ENCODE peak calls at places on chromosomes 16 and 17, in ten cellular contexts. R is heart right ventricle; T is progenitor cell of endocrine pancreas; C is pancreas; Y is psoas muscle; E is CD4-positive, alpha-beta T cell; I is hepatocyte; Q is choroid plexus epithelial cell; O is tibial artery; X is body of pancreas. S is an unnamed sample.

GRCh38 chr16:49756971-49757743 is 98.8 kb downstream of the ZNF423 start:
- DNase-seq in Q (peak), E (no peak), T (no peak), R (no peak), X (no peak), I (peak), C (no peak), Y (no peak), O (no peak), S (no peak)

GRCh38 chr17:45146166-45146565 is 2.1 kb upstream of the HEXIM1 start:
- DNase-seq in Q (no peak), E (no peak), C (no peak), X (no peak), T (no peak), O (no peak), R (no peak), Y (no peak), I (no peak), S (no peak)

GRCh38 chr16:50390914-50391700 is 22.3 kb upstream of the BRD7 start:
- DNase-seq in I (no peak), Q (no peak), Y (no peak), T (no peak), X (no peak), E (no peak), R (no peak), C (no peak), O (no peak), S (no peak)

GRCh38 chr16:71880176-71880575 is 3.8 kb downstream of the ZNF821 start:
- DNase-seq in Y (no peak), E (no peak), X (no peak), O (no peak), T (no peak), C (no peak), R (no peak), Q (no peak), I (no peak), S (no peak)

GRCh38 chr16:3577302-3577752 is at the start of gene NLRC3:
- DNase-seq in I (no peak), Y (no peak), R (no peak), E (peak), T (no peak), O (no peak), Q (no peak), X (no peak), C (no peak), S (peak)

GRCh38 chr17:44842748-44843147 is 4.9 kb upstream of the HIGD1B start:
- DNase-seq in T (no peak), X (no peak), E (no peak), O (no peak), I (no peak), Q (no peak), Y (no peak), C (no peak), R (peak), S (no peak)

GRCh38 chr17:42832213-42832933 is 824 bp upstream of the PSME3 start:
- DNase-seq in E (no peak), Y (no peak), R (no peak), X (no peak), T (no peak), O (no peak), I (no peak), C (no peak), Q (no peak), S (no peak)

GRCh38 chr16:7318661-7319060 is 14.0 kb upstream of the RBFOX1 start:
- DNase-seq in I (no peak), T (no peak), R (no peak), Y (no peak), O (no peak), Q (no peak), E (no peak), X (no peak), C (no peak), S (no peak)

GRCh38 chr17:58666858-58667267 is 25.0 kb downstream of the TEX14 start:
- DNase-seq in Y (peak), C (peak), I (no peak), T (no peak), X (peak), Q (peak), E (no peak), O (peak), R (peak), S (no peak)

GRCh38 chr16:29990033-29990432 is 5.4 kb downstream of the HIRIP3 start:
- DNase-seq in X (no peak), C (no peak), E (no peak), Y (no peak), R (no peak), O (no peak), I (no peak), Q (no peak), T (no peak), S (no peak)

GRCh38 chr17:68433911-68434503 is 23.3 kb downstream of the WIPI1 start:
- DNase-seq in O (peak), Y (no peak), T (no peak), C (no peak), E (no peak), I (no peak), X (no peak), R (no peak), Q (no peak), S (no peak)

GRCh38 chr17:45775576-45776011 is 8.5 kb upstream of the CRHR1 start:
- DNase-seq in C (peak), I (no peak), Y (peak), R (peak), Q (no peak), E (no peak), O (no peak), T (no peak), X (peak), S (no peak)

GRCh38 chr16:21167360-21167759 is 8.9 kb downstream of the LDAF1 start:
- DNase-seq in O (no peak), Y (no peak), I (no peak), E (no peak), C (no peak), X (no peak), Q (peak), T (no peak), R (no peak), S (no peak)

GRCh38 chr17:8150194-8151119 is 1.7 kb downstream of the PER1 start:
- DNase-seq in R (peak), Y (peak), C (peak), X (peak), E (no peak), T (no peak), O (peak), I (peak), Q (no peak), S (no peak)

GRCh38 chr16:506246-506546 is 21.3 kb upstream of the CAPN15 start:
- DNase-seq in C (no peak), R (no peak), Y (no peak), E (no peak), T (no peak), X (no peak), I (no peak), O (no peak), Q (no peak), S (no peak)

GRCh38 chr16:71573387-71574094 is 3.4 kb downstream of the TAT start:
- DNase-seq in T (no peak), Y (no peak), C (no peak), E (no peak), Q (no peak), R (no peak), X (no peak), I (no peak), O (no peak), S (no peak)

GRCh38 chr16:53773150-53773846 is 69.3 kb downstream of the FTO start:
- DNase-seq in C (peak), R (peak), Y (no peak), T (no peak), Q (peak), O (no peak), X (peak), E (no peak), I (peak), S (peak)

DNA sequence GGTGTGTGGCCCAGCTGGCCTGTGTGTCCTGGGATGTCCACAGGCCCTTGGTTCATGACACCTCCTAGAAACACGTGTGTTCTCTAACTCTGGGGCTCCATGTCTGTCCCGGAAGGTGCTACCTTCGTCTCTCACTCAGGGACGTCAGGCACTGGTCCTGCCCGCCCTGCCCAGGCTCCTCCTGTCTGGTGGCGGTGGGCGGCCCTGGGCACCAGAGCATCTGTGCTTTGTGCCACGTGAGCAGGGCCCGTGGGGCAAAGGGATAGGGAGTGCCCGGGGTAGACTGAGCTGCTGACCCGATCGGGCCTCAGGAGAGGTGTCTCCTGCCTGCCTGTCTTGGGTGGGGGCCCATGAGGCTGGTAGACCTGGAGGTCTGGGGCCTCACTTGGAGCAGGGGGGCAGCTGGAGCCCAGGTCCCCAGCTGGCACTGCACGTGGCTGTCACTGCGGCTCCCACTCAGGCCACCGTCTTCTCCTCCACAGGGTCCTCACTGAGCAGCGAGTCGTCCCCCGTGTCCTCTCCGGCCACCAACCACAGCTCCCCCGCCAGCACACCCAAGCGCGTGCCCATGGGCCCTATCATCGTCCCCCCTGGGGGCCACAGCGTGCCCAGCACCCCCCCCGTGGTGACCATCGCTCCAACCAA is 35.1 kb downstream of the GSE1 start:
- DNase-seq in R (no peak), X (no peak), C (no peak), I (no peak), Q (no peak), Y (no peak), O (no peak), T (no peak), E (no peak), S (no peak)
- TF ChIP-seq CTCF in R (no peak), X (no peak), C (no peak), I (no peak), Q (no peak), Y (no peak), O (no peak), T (no peak), E (no peak), S (no peak)

GRCh38 chr17:50078430-50078829 is 16.7 kb upstream of the PDK2 start:
- DNase-seq in I (no peak), E (no peak), X (no peak), C (no peak), Q (no peak), O (no peak), Y (no peak), T (no peak), R (no peak), S (no peak)
- TF ChIP-seq CTCF in I (no peak), E (no peak), X (no peak), C (no peak), Q (no peak), O (no peak), Y (no peak), T (no peak), R (no peak), S (no peak)

GRCh38 chr17:29283496-29283895 is 10.5 kb downstream of the NUFIP2 start:
- DNase-seq in E (no peak), I (no peak), O (no peak), R (no peak), Q (no peak), Y (no peak), T (no peak), C (no peak), X (no peak), S (no peak)
- TF ChIP-seq CTCF in E (no peak), I (peak), O (no peak), R (peak), Q (peak), Y (no peak), T (peak), C (no peak), X (no peak), S (no peak)

GRCh38 chr17:77635176-77635575 is 323.3 kb upstream of the TNRC6C start:
- DNase-seq in Q (no peak), C (no peak), X (no peak), Y (no peak), E (no peak), O (no peak), T (no peak), R (no peak), I (no peak), S (no peak)

GRCh38 chr17:77638229-77638628 is 320.3 kb upstream of the TNRC6C start:
- DNase-seq in X (no peak), E (no peak), O (no peak), Y (no peak), Q (no peak), T (no peak), I (no peak), C (no peak), R (no peak), S (no peak)

GRCh38 chr17:77634710-77635109 is 323.8 kb upstream of the TNRC6C start:
- DNase-seq in R (no peak), T (no peak), I (no peak), C (no peak), E (no peak), X (no peak), O (no peak), Y (no peak), Q (no peak), S (peak)

GRCh38 chr17:77637807-77638182 is 320.7 kb upstream of the TNRC6C start:
- DNase-seq in O (no peak), Y (no peak), X (no peak), T (no peak), E (no peak), Q (peak), R (no peak), I (no peak), C (no peak), S (no peak)

GRCh38 chr17:77636835-77637806 is 321.4 kb upstream of the TNRC6C start:
- DNase-seq in I (no peak), T (no peak), C (no peak), X (no peak), E (no peak), R (no peak), O (no peak), Y (no peak), Q (no peak), S (no peak)
- TF ChIP-seq CTCF in I (no peak), T (no peak), C (no peak), X (no peak), E (no peak), R (no peak), O (no peak), Y (no peak), Q (no peak), S (no peak)

GRCh38 chr17:78387982-78388941 is 9.8 kb downstream of the PGS1 start:
- DNase-seq in C (no peak), O (no peak), X (no peak), T (no peak), Y (no peak), R (peak), Q (peak), E (no peak), I (no peak), S (peak)

GRCh38 chr17:78384479-78385175 is 6.2 kb downstream of the PGS1 start:
- DNase-seq in I (no peak), C (no peak), T (no peak), R (no peak), X (no peak), Q (no peak), E (no peak), Y (no peak), O (no peak), S (no peak)

GRCh38 chr17:78380370-78380769 is 1.9 kb downstream of the PGS1 start:
- DNase-seq in O (no peak), R (no peak), Y (no peak), Q (no peak), E (no peak), C (no peak), X (no peak), I (no peak), T (no peak), S (no peak)

GRCh38 chr17:78381601-78382168 is 3.2 kb downstream of the PGS1 start:
- DNase-seq in C (no peak), X (no peak), Q (no peak), I (no peak), E (no peak), O (no peak), R (no peak), Y (no peak), T (no peak), S (no peak)

DNA sequence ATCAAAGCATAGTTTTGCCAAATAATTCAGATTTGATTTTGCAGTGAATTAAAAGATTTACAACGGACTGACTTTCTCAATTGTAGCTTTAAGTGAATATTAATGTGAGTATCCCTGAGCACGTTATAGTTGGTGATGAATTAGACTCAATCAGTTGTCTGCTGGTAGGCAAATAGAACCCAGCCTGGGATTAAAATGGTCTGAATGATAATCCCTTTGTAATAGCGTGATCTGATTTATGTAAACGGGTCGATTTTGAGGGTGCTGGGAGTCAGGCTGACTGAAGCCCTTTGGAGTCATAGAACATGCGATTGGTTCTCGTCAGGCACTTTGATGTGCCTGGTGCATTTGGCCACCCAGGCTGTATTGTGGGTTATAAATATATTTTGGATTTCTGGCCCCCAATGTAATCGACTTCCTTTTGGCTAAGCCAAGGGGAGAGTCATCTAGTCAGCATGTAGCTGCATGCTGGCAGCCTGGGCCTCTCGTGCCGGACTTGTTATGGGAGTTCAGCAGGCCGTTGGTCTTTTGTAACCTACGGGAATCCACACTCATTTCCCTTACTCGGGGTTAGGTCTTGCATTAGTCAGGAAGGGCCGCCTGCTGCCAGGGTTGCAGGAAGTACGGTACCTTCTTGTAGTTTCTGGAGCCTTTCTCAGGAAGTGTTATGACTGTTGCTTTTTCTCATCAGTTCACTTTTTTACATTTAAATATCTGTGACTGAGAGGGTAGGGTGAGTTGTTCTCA is 5.4 kb downstream of the PGS1 start:
- DNase-seq in E (peak), Q (peak), I (peak), X (peak), Y (peak), C (peak), O (peak), T (no peak), R (peak), S (peak)
- TF ChIP-seq CTCF in E (no peak), Q (peak), I (no peak), X (no peak), Y (no peak), C (no peak), O (no peak), T (no peak), R (no peak), S (no peak)

S was measured in GM10248.